ENCODE peak calls at places on chromosomes 1 and 21, in ten cellular contexts. Q is tibial artery; A is thoracic aorta; G is GM23248; M is transverse colon; T is heart right ventricle; B is HCT116; N is CD8-positive, alpha-beta T cell; J is HepG2; I is uterus. K is an unnamed sample. For H3K36me3 and H3K9me3, the result is how much of the 10 kb centered on the place peaks cover.

GRCh38 chr1:225026701-225027100 is 97.2 kb downstream of the DNAH14 start:
- DNase-seq in T (no peak), B (no peak), M (no peak), N (no peak), A (no peak), J (no peak), I (no peak), Q (no peak), G (peak), K (no peak)

GRCh38 chr1:73998348-73998959 is 199.5 kb downstream of the LRRIQ3 start:
- DNase-seq in T (no peak), J (peak), N (no peak), B (peak), G (peak), M (no peak), Q (no peak), I (no peak), A (no peak), K (no peak)

GRCh38 chr1:48182441-48182840 is 40.1 kb upstream of the SLC5A9 start:
- DNase-seq in M (no peak), B (no peak), I (no peak), N (no peak), Q (no peak), G (no peak), A (no peak), T (no peak), J (no peak), K (no peak)

GRCh38 chr1:68229927-68230812 is 2.2 kb downstream of the WLS start:
- DNase-seq in M (no peak), B (no peak), G (peak), Q (no peak), N (no peak), I (no peak), J (no peak), A (no peak), T (no peak), K (no peak)

GRCh38 chr1:95002657-95003432 is 69.9 kb downstream of the ALG14 start:
- DNase-seq in Q (no peak), B (no peak), N (no peak), T (no peak), A (no peak), G (peak), M (no peak), I (peak), J (peak), K (no peak)

GRCh38 chr21:31298618-31299269 is 45.3 kb downstream of the TIAM1 start:
- DNase-seq in Q (no peak), M (no peak), I (no peak), T (no peak), J (no peak), A (no peak), B (no peak), G (no peak), N (no peak), K (no peak)

GRCh38 chr1:27966402-27967105 is 6.8 kb downstream of the XKR8 start:
- DNase-seq in G (no peak), T (no peak), A (no peak), M (no peak), Q (no peak), J (no peak), N (no peak), B (peak), I (no peak), K (no peak)

GRCh38 chr1:23792151-23792945 is 1.4 kb downstream of the LYPLA2 start:
- DNase-seq in G (peak), I (no peak), B (no peak), A (no peak), N (no peak), T (no peak), Q (no peak), J (no peak), M (no peak), K (no peak)

GRCh38 chr1:173416034-173416433 is 61.1 kb upstream of the PRDX6 start:
- DNase-seq in B (no peak), N (no peak), G (no peak), I (no peak), A (no peak), M (no peak), Q (no peak), T (no peak), J (no peak), K (no peak)

GRCh38 chr21:16258834-16259611 is 529.2 kb downstream of the USP25 start:
- DNase-seq in M (no peak), A (no peak), G (no peak), T (no peak), J (no peak), B (no peak), N (no peak), I (no peak), Q (no peak), K (no peak)

GRCh38 chr1:181448461-181448860 is 34.9 kb upstream of the CACNA1E start:
- DNase-seq in M (no peak), A (no peak), B (no peak), G (no peak), N (no peak), J (no peak), T (no peak), I (no peak), Q (no peak), K (no peak)

GRCh38 chr1:172360960-172361359 is 59.5 kb upstream of the C1orf105 start:
- DNase-seq in I (no peak), M (no peak), J (no peak), B (no peak), T (no peak), G (no peak), N (no peak), A (no peak), Q (no peak), K (no peak)

GRCh38 chr1:1112237-1112985 is 3.5 kb downstream of the C1orf159 start:
- DNase-seq in N (no peak), J (no peak), A (no peak), B (no peak), M (peak), G (no peak), Q (no peak), I (no peak), T (no peak), K (no peak)

GRCh38 chr1:25683731-25684130 is 67.1 kb downstream of the MAN1C1 start:
- DNase-seq in Q (no peak), M (no peak), A (no peak), G (peak), B (no peak), I (no peak), N (no peak), J (no peak), T (no peak), K (no peak)

GRCh38 chr1:61139324-61140055 is 57.1 kb downstream of the NFIA start:
- DNase-seq in T (no peak), G (peak), Q (peak), M (no peak), A (no peak), I (no peak), B (no peak), N (no peak), J (peak), K (no peak)

GRCh38 chr1:202682477-202682876 is 27.8 kb downstream of the SYT2 start:
- DNase-seq in I (no peak), G (no peak), T (no peak), N (no peak), M (no peak), B (no peak), J (no peak), Q (no peak), A (no peak), K (no peak)

GRCh38 chr1:154237880-154238506 is 17.2 kb downstream of the UBAP2L start:
- DNase-seq in T (no peak), B (no peak), I (no peak), M (no peak), J (peak), G (no peak), N (no peak), A (no peak), Q (no peak), K (no peak)

GRCh38 chr1:197841828-197842573 is 60.4 kb upstream of the C1orf53 start:
- DNase-seq in G (peak), B (no peak), N (no peak), T (no peak), I (no peak), A (no peak), Q (no peak), J (no peak), M (no peak), K (no peak)

GRCh38 chr1:47181955-47182680 is 7.7 kb downstream of the PDZK1IP1 start:
- DNase-seq in J (no peak), T (no peak), G (no peak), A (no peak), M (no peak), N (no peak), I (no peak), B (no peak), Q (no peak), K (no peak)

GRCh38 chr1:147627435-147628110 is 42.8 kb downstream of the ACP6 start:
- DNase-seq in A (no peak), I (peak), N (peak), T (peak), G (peak), M (peak), B (peak), Q (peak), J (peak), K (no peak)

GRCh38 chr1:31376374-31377134 is 3.7 kb upstream of the FABP3 start:
- DNase-seq in J (peak), G (peak), M (no peak), T (no peak), I (no peak), N (no peak), Q (no peak), B (no peak), A (no peak), K (no peak)

GRCh38 chr1:86339421-86339820 is 56.7 kb downstream of the ODF2L start:
- DNase-seq in T (no peak), M (no peak), G (no peak), N (no peak), B (no peak), J (no peak), Q (no peak), A (no peak), I (no peak), K (no peak)

GRCh38 chr1:35180776-35181374 is 12.1 kb downstream of the SFPQ start:
- DNase-seq in J (no peak), N (no peak), A (no peak), Q (no peak), M (no peak), G (peak), B (no peak), T (no peak), I (no peak), K (no peak)

GRCh38 chr21:35963920-35964451 is 96.3 kb downstream of the SETD4 start:
- DNase-seq in B (no peak), Q (no peak), J (no peak), G (no peak), M (no peak), N (no peak), A (no peak), I (no peak), T (no peak), K (no peak)

GRCh38 chr1:3304255-3304654 is 150.2 kb upstream of the ARHGEF16 start:
- DNase-seq in B (no peak), N (no peak), J (no peak), A (no peak), T (no peak), Q (no peak), M (no peak), I (no peak), G (no peak), K (no peak)

GRCh38 chr1:27609618-27610240 is 5.8 kb upstream of the AHDC1 start:
- DNase-seq in J (no peak), B (no peak), A (no peak), M (no peak), G (no peak), N (no peak), T (no peak), Q (no peak), I (no peak), K (no peak)

GRCh38 chr1:10459185-10459584 is 9.4 kb downstream of the CORT start:
- DNase-seq in Q (no peak), T (no peak), B (peak), J (peak), A (no peak), G (peak), N (no peak), I (no peak), M (no peak), K (no peak)

GRCh38 chr1:117208580-117208979 is 2.1 kb downstream of the VTCN1 start:
- DNase-seq in N (no peak), J (no peak), A (no peak), B (no peak), M (no peak), G (no peak), I (no peak), Q (no peak), T (no peak), K (no peak)

GRCh38 chr1:154186177-154186576 is 5.7 kb downstream of the TPM3 start:
- DNase-seq in A (no peak), G (peak), I (no peak), T (no peak), M (peak), B (peak), J (peak), Q (no peak), N (peak), K (no peak)

GRCh38 chr21:26544208-26544607 is 28.9 kb downstream of the CYYR1 start:
- DNase-seq in N (no peak), Q (no peak), M (no peak), I (no peak), G (no peak), J (no peak), A (no peak), B (no peak), T (no peak), K (no peak)

GRCh38 chr1:228152097-228152917 is 2.6 kb downstream of the GJC2 start:
- DNase-seq in G (no peak), T (no peak), N (no peak), J (no peak), I (peak), Q (peak), B (no peak), A (no peak), M (no peak), K (no peak)

GRCh38 chr1:8015036-8015808 is 10.9 kb downstream of the ERRFI1 start:
- DNase-seq in G (peak), B (no peak), T (no peak), A (no peak), I (peak), M (peak), Q (no peak), J (peak), N (peak), K (no peak)

GRCh38 chr21:33698088-33698487 is 55.8 kb downstream of the ITSN1 start:
- DNase-seq in Q (no peak), G (no peak), J (no peak), A (no peak), N (no peak), B (no peak), I (no peak), T (no peak), M (no peak), K (no peak)

GRCh38 chr1:92029241-92029922 is 403 bp upstream of the EPHX4 start:
- DNase-seq in T (no peak), B (no peak), J (no peak), G (no peak), M (no peak), A (no peak), I (no peak), N (no peak), Q (no peak), K (no peak)

GRCh38 chr1:43466403-43466802 is 12.7 kb upstream of the HYI start:
- DNase-seq in T (no peak), I (no peak), B (no peak), G (no peak), A (no peak), Q (no peak), J (no peak), M (no peak), N (no peak), K (no peak)

GRCh38 chr1:1024421-1025415 is 4.8 kb downstream of the AGRN start:
- DNase-seq in G (no peak), J (peak), Q (no peak), A (no peak), B (peak), T (no peak), N (no peak), M (no peak), I (no peak), K (no peak)

GRCh38 chr1:97893844-97894243 is 27.0 kb downstream of the DPYD start:
- DNase-seq in G (peak), N (no peak), M (no peak), A (no peak), J (no peak), B (no peak), I (no peak), Q (no peak), T (no peak), K (no peak)

GRCh38 chr21:27269646-27270045 is 302.8 kb upstream of the ADAMTS5 start:
- DNase-seq in N (no peak), Q (no peak), I (no peak), A (no peak), J (no peak), T (no peak), B (no peak), G (peak), M (no peak), K (no peak)

GRCh38 chr1:19229828-19230325 is 19.8 kb upstream of the UBR4 start:
- DNase-seq in Q (no peak), I (no peak), M (no peak), B (no peak), G (no peak), N (no peak), J (no peak), T (no peak), A (no peak), K (no peak)

GRCh38 chr1:169514566-169515270 is 29.0 kb upstream of the SLC19A2 start:
- DNase-seq in M (no peak), A (no peak), G (no peak), N (no peak), T (no peak), Q (no peak), J (no peak), B (no peak), I (no peak), K (no peak)
- H3K36me3 ChIP-seq in M (under half), A (under half), G (under half), N (under half), T (under half), Q (under half), J (half or more), B (under half), I (under half), K (under half)

DNA sequence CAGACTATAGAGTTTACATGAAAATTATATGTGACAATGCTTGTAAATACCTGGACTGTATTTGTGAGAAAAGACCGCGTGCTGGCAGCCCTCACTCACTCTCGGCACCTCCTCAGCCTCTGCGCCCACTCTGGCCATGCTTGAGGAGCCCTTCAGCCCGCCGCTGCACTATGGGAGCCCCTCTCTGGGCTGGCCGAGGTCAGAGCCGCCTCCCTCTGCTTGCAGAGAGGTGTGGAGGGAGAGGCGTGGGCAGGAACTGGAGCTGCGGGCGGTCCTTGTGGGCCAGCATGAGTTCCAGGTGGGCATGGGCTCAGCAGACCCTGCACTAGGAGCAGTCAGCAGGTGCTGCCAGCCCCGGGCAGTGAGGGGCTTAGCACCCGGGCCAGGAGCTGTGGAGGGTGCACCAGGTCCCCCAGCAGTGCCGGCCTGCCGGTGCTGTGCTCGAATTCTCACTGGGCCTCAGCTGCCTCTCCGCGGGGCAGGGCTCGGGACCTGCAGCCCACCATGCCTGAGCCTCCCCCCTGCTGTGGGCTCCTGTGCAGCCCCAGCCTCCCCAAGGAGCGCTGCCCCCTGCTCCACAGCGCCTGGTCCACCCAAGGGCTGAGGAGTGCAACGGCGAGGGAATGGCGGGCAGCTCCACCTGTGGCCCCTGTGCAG is 482.5 kb downstream of the AGBL4 start:
- DNase-seq in N (no peak), Q (no peak), T (no peak), G (no peak), M (no peak), I (no peak), A (no peak), J (no peak), B (no peak), K (no peak)
- H3K9me3 ChIP-seq in N (under half), Q (under half), T (under half), G (under half), M (under half), I (under half), A (under half), J (half or more), B (under half), K (under half)

DNA sequence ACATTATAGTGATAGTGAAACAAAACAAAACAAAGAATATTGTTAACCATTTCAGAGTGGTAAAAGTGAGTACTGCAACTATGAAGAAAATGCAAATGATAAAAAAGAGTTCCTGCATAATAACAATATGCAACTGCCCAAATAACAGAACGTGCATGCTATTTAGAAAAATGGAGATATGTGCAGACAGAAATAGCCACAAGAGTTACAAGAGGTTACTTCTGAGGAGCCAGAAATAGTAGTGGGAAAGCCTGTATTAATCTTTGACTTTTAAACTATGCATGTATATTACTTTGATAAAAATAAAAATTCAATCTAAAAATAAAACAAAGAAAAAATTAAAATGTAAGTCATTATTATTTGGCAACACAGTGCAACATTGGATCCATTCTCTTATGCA is 302.4 kb downstream of the NEGR1 start:
- DNase-seq in T (no peak), A (no peak), J (no peak), Q (no peak), G (no peak), I (no peak), N (no peak), B (no peak), M (no peak), K (no peak)
- H3K36me3 ChIP-seq in T (under half), A (under half), J (under half), Q (under half), G (under half), I (under half), N (under half), B (under half), M (under half), K (under half)

DNA sequence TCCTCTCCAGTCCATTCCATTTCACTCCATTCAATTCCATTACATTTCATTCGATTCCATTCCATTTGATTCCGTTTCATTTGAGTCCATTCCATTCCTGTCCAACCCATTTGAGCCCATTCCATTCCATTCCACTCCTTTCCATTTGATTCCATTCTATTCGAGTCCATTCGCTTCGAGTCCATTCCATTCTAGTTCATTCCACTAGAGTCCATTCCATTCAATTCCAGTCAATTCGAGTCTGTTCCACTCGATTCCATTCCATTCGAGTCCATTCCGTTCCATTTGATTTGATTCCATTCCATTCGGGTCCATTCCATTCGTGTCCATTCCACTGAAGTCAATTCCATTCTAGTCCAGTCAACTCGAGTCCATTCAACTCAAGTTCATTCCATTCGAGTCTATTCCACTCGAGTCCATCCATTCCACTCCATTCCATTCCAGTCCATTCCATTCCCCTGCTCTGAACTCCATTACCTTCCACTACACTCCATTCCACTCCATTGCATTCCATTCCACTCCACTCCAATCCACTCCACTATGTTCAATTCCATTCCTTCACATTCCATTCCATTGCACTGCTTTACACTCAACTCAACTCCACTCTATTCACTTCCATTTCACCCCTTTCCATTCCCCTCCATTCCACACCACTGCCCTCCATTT is 2569.4 kb upstream of the TPTE start:
- DNase-seq in M (no peak), N (no peak), B (no peak), Q (no peak), G (no peak), J (no peak), A (no peak), I (no peak), T (no peak), K (no peak)
- H3K9me3 ChIP-seq in M (half or more), N (half or more), B (half or more), Q (half or more), G (under half), J (under half), A (half or more), I (under half), T (half or more), K (half or more)

GRCh38 chr21:45209046-45209445 is 78.6 kb downstream of the POFUT2 start:
- DNase-seq in Q (no peak), B (no peak), M (no peak), G (peak), N (no peak), I (no peak), A (no peak), T (no peak), J (no peak), K (no peak)
- H3K36me3 ChIP-seq in Q (half or more), B (under half), M (under half), G (under half), N (under half), I (under half), A (under half), T (half or more), J (under half), K (half or more)

K was measured in esophagus squamous epithelium.